ENCODE peak calls at places on chromosomes 4 and X, in five cellular contexts. One of them, this sample, is unnamed.

GRCh38 chr4:142030010-142030409 is 393.6 kb downstream of the IL15 start:
- DNase-seq in HepG2: no peak
- DNase-seq in SK-N-SH: no peak
- DNase-seq in K562: no peak
- DNase-seq in GM12878: no peak
- DNase-seq in this sample: no peak

GRCh38 chr4:74292111-74292870 is 16.0 kb upstream of the EPGN start:
- DNase-seq in K562: no peak
- DNase-seq in HepG2: no peak
- DNase-seq in SK-N-SH: no peak
- DNase-seq in GM12878: no peak
- DNase-seq in this sample: no peak

GRCh38 chrX:47515941-47516649 is 33.1 kb upstream of the ZNF41 start:
- DNase-seq in K562: no peak
- DNase-seq in SK-N-SH: no peak
- DNase-seq in GM12878: no peak
- DNase-seq in HepG2: no peak
- DNase-seq in this sample: no peak

GRCh38 chr4:62225972-62226371 is 1025.8 kb downstream of the ADGRL3 start:
- DNase-seq in HepG2: no peak
- DNase-seq in GM12878: no peak
- DNase-seq in K562: no peak
- DNase-seq in SK-N-SH: no peak
- DNase-seq in this sample: no peak

GRCh38 chrX:73448379-73448778 is 1.5 kb downstream of the CDX4 start:
- DNase-seq in K562: no peak
- DNase-seq in HepG2: no peak
- DNase-seq in GM12878: no peak
- DNase-seq in SK-N-SH: no peak
- DNase-seq in this sample: no peak

GRCh38 chr4:24164054-24164453 is 274.2 kb upstream of the PPARGC1A start:
- DNase-seq in SK-N-SH: no peak
- DNase-seq in GM12878: no peak
- DNase-seq in K562: no peak
- DNase-seq in HepG2: no peak
- DNase-seq in this sample: no peak

GRCh38 chr4:101417046-101417445 is 69.7 kb upstream of the PPP3CA start:
- DNase-seq in HepG2: no peak
- DNase-seq in SK-N-SH: no peak
- DNase-seq in K562: no peak
- DNase-seq in GM12878: no peak
- DNase-seq in this sample: no peak

GRCh38 chrX:124555036-124555595 is 208.8 kb downstream of the SH2D1A start:
- DNase-seq in K562: no peak
- DNase-seq in HepG2: no peak
- DNase-seq in SK-N-SH: no peak
- DNase-seq in GM12878: no peak
- DNase-seq in this sample: no peak

GRCh38 chr4:14157262-14157661 is 529.7 kb upstream of the BOD1L1 start:
- DNase-seq in HepG2: no peak
- DNase-seq in SK-N-SH: no peak
- DNase-seq in GM12878: no peak
- DNase-seq in K562: no peak
- DNase-seq in this sample: no peak

GRCh38 chr4:110091426-110091825 is 107.0 kb downstream of the ELOVL6 start:
- DNase-seq in HepG2: no peak
- DNase-seq in K562: no peak
- DNase-seq in SK-N-SH: no peak
- DNase-seq in GM12878: no peak
- DNase-seq in this sample: no peak

GRCh38 chr4:81688085-81688484 is 216.4 kb upstream of the RASGEF1B start:
- DNase-seq in SK-N-SH: no peak
- DNase-seq in HepG2: no peak
- DNase-seq in K562: no peak
- DNase-seq in GM12878: no peak
- DNase-seq in this sample: no peak

GRCh38 chr4:144787365-144788263 is 141.7 kb downstream of the HHIP start:
- DNase-seq in HepG2: peak
- DNase-seq in SK-N-SH: peak
- DNase-seq in GM12878: no peak
- DNase-seq in K562: peak
- DNase-seq in this sample: peak

GRCh38 chrX:153921070-153921469 is 5.0 kb downstream of the ARHGAP4 start:
- DNase-seq in HepG2: no peak
- DNase-seq in K562: no peak
- DNase-seq in SK-N-SH: peak
- DNase-seq in GM12878: no peak
- DNase-seq in this sample: no peak

GRCh38 chrX:133918326-133918725 is 67.1 kb downstream of the GPC3 start:
- DNase-seq in K562: no peak
- DNase-seq in HepG2: no peak
- DNase-seq in SK-N-SH: no peak
- DNase-seq in GM12878: no peak
- DNase-seq in this sample: no peak

GRCh38 chrX:40855411-40855810 is 120.1 kb upstream of the MED14 start:
- DNase-seq in GM12878: no peak
- DNase-seq in K562: no peak
- DNase-seq in SK-N-SH: no peak
- DNase-seq in HepG2: no peak
- DNase-seq in this sample: no peak

GRCh38 chr4:1041147-1041935 is 29.9 kb downstream of the FGFRL1 start:
- DNase-seq in HepG2: no peak
- DNase-seq in K562: peak
- DNase-seq in GM12878: no peak
- DNase-seq in SK-N-SH: no peak
- DNase-seq in this sample: no peak

GRCh38 chrX:131264053-131264452 is 25.1 kb downstream of the IGSF1 start:
- DNase-seq in K562: no peak
- DNase-seq in GM12878: no peak
- DNase-seq in HepG2: no peak
- DNase-seq in SK-N-SH: no peak
- DNase-seq in this sample: no peak

GRCh38 chrX:10781847-10782530 is 161.6 kb upstream of the MID1 start:
- DNase-seq in SK-N-SH: no peak
- DNase-seq in K562: no peak
- DNase-seq in HepG2: no peak
- DNase-seq in GM12878: no peak
- DNase-seq in this sample: no peak

GRCh38 chr4:52483186-52483585 is 175.9 kb downstream of the USP46 start:
- DNase-seq in K562: no peak
- DNase-seq in SK-N-SH: peak
- DNase-seq in GM12878: no peak
- DNase-seq in HepG2: no peak
- DNase-seq in this sample: no peak

GRCh38 chrX:47556045-47556623 is 4.9 kb upstream of the ARAF start:
- DNase-seq in K562: peak
- DNase-seq in HepG2: no peak
- DNase-seq in GM12878: peak
- DNase-seq in SK-N-SH: peak
- DNase-seq in this sample: peak

GRCh38 chr4:86544313-86544966 is 49.7 kb upstream of the PTPN13 start:
- DNase-seq in K562: no peak
- DNase-seq in HepG2: no peak
- DNase-seq in GM12878: no peak
- DNase-seq in SK-N-SH: no peak
- DNase-seq in this sample: no peak

GRCh38 chr4:38560763-38561558 is 103.0 kb upstream of the KLF3 start:
- DNase-seq in GM12878: peak
- DNase-seq in K562: no peak
- DNase-seq in SK-N-SH: no peak
- DNase-seq in HepG2: no peak
- DNase-seq in this sample: no peak

GRCh38 chr4:2417765-2418651 is at the start of gene ZFYVE28:
- DNase-seq in K562: peak
- DNase-seq in SK-N-SH: no peak
- DNase-seq in GM12878: no peak
- DNase-seq in HepG2: no peak
- DNase-seq in this sample: peak

GRCh38 chr4:147479817-147480216 is 1.1 kb upstream of the EDNRA start:
- DNase-seq in SK-N-SH: no peak
- DNase-seq in HepG2: no peak
- DNase-seq in GM12878: no peak
- DNase-seq in K562: no peak
- DNase-seq in this sample: no peak

GRCh38 chr4:147480502-147480890 is 401 bp upstream of the EDNRA start:
- DNase-seq in HepG2: no peak
- DNase-seq in K562: no peak
- DNase-seq in SK-N-SH: no peak
- DNase-seq in GM12878: no peak
- DNase-seq in this sample: no peak

GRCh38 chr4:147482281-147482680 is 1.4 kb downstream of the EDNRA start:
- DNase-seq in HepG2: no peak
- DNase-seq in GM12878: no peak
- DNase-seq in SK-N-SH: no peak
- DNase-seq in K562: no peak
- DNase-seq in this sample: no peak

GRCh38 chr4:147481577-147482109 is 746 bp downstream of the EDNRA start:
- DNase-seq in HepG2: no peak
- DNase-seq in SK-N-SH: no peak
- DNase-seq in K562: no peak
- DNase-seq in GM12878: no peak
- DNase-seq in this sample: peak

GRCh38 chr4:147480891-147481576 is at the start of gene EDNRA:
- DNase-seq in HepG2: no peak
- DNase-seq in GM12878: no peak
- DNase-seq in K562: no peak
- DNase-seq in SK-N-SH: peak
- DNase-seq in this sample: peak
- TF ChIP-seq FOXM1 in HepG2: no peak
- TF ChIP-seq FOXM1 in GM12878: no peak
- TF ChIP-seq FOXM1 in K562: no peak
- TF ChIP-seq FOXM1 in SK-N-SH: no peak
- TF ChIP-seq FOXM1 in this sample: no peak

GRCh38 chrX:21481761-21482160 is 107.5 kb downstream of the CNKSR2 start:
- DNase-seq in GM12878: no peak
- DNase-seq in HepG2: no peak
- DNase-seq in SK-N-SH: no peak
- DNase-seq in K562: no peak
- DNase-seq in this sample: no peak

GRCh38 chrX:21479695-21480280 is 105.6 kb downstream of the CNKSR2 start:
- DNase-seq in SK-N-SH: peak
- DNase-seq in K562: no peak
- DNase-seq in HepG2: peak
- DNase-seq in GM12878: no peak
- DNase-seq in this sample: peak
- TF ChIP-seq FOXM1 in SK-N-SH: no peak
- TF ChIP-seq FOXM1 in K562: no peak
- TF ChIP-seq FOXM1 in HepG2: no peak
- TF ChIP-seq FOXM1 in GM12878: no peak
- TF ChIP-seq FOXM1 in this sample: no peak

GRCh38 chrX:118221257-118221656 is 104.6 kb upstream of the KLHL13 start:
- DNase-seq in K562: no peak
- DNase-seq in HepG2: no peak
- DNase-seq in SK-N-SH: peak
- DNase-seq in GM12878: no peak
- DNase-seq in this sample: no peak

GRCh38 chrX:118228456-118228855 is 111.8 kb upstream of the KLHL13 start:
- DNase-seq in K562: no peak
- DNase-seq in SK-N-SH: no peak
- DNase-seq in HepG2: no peak
- DNase-seq in GM12878: no peak
- DNase-seq in this sample: no peak

GRCh38 chrX:118228041-118228440 is 111.4 kb upstream of the KLHL13 start:
- DNase-seq in HepG2: no peak
- DNase-seq in K562: no peak
- DNase-seq in GM12878: no peak
- DNase-seq in SK-N-SH: no peak
- DNase-seq in this sample: no peak

GRCh38 chrX:118221733-118222132 is 105.1 kb upstream of the KLHL13 start:
- DNase-seq in K562: no peak
- DNase-seq in SK-N-SH: no peak
- DNase-seq in GM12878: no peak
- DNase-seq in HepG2: no peak
- DNase-seq in this sample: no peak

GRCh38 chrX:118226060-118226428 is 109.4 kb upstream of the KLHL13 start:
- DNase-seq in K562: no peak
- DNase-seq in HepG2: peak
- DNase-seq in GM12878: peak
- DNase-seq in SK-N-SH: peak
- DNase-seq in this sample: peak
- TF ChIP-seq FOXM1 in K562: no peak
- TF ChIP-seq FOXM1 in HepG2: no peak
- TF ChIP-seq FOXM1 in GM12878: no peak
- TF ChIP-seq FOXM1 in SK-N-SH: no peak
- TF ChIP-seq FOXM1 in this sample: no peak

GRCh38 chrX:100407784-100408642 is 2.1 kb downstream of the PCDH19 start:
- DNase-seq in GM12878: no peak
- DNase-seq in K562: no peak
- DNase-seq in HepG2: no peak
- DNase-seq in SK-N-SH: no peak
- DNase-seq in this sample: no peak

GRCh38 chrX:100410083-100410590 is at the start of gene PCDH19:
- DNase-seq in HepG2: no peak
- DNase-seq in GM12878: no peak
- DNase-seq in K562: no peak
- DNase-seq in SK-N-SH: peak
- DNase-seq in this sample: peak

GRCh38 chrX:100408643-100409315 is 1.3 kb downstream of the PCDH19 start:
- DNase-seq in GM12878: no peak
- DNase-seq in K562: no peak
- DNase-seq in HepG2: no peak
- DNase-seq in SK-N-SH: peak
- DNase-seq in this sample: no peak

GRCh38 chrX:100410901-100411801 is 1.1 kb upstream of the PCDH19 start:
- DNase-seq in K562: no peak
- DNase-seq in SK-N-SH: peak
- DNase-seq in GM12878: no peak
- DNase-seq in HepG2: no peak
- DNase-seq in this sample: no peak

GRCh38 chrX:100409316-100410082 is 574 bp downstream of the PCDH19 start:
- DNase-seq in K562: no peak
- DNase-seq in HepG2: no peak
- DNase-seq in GM12878: no peak
- DNase-seq in SK-N-SH: peak
- DNase-seq in this sample: peak
- TF ChIP-seq FOXM1 in K562: no peak
- TF ChIP-seq FOXM1 in HepG2: no peak
- TF ChIP-seq FOXM1 in GM12878: no peak
- TF ChIP-seq FOXM1 in SK-N-SH: no peak
- TF ChIP-seq FOXM1 in this sample: no peak

GRCh38 chr4:139515531-139515958 is 40.5 kb downstream of the SETD7 start:
- DNase-seq in SK-N-SH: no peak
- DNase-seq in HepG2: no peak
- DNase-seq in K562: no peak
- DNase-seq in GM12878: no peak
- DNase-seq in this sample: no peak
- TF ChIP-seq FOXM1 in SK-N-SH: no peak
- TF ChIP-seq FOXM1 in HepG2: no peak
- TF ChIP-seq FOXM1 in K562: no peak
- TF ChIP-seq FOXM1 in GM12878: no peak
- TF ChIP-seq FOXM1 in this sample: no peak

This sample was measured in HEK293T.